ENCODE peak calls at places on chromosome 18, in seven cellular contexts. One of them, this sample, is unnamed.
A peak's percentile ranks its signal among the peaks of the same experiment; 100 is the strongest.

GRCh38 chr18:32879497-32879896 is 106.7 kb upstream of the KLHL14 start:
- DNase-seq in AG04450: no peak
- DNase-seq in HCT116: no peak
- DNase-seq in Calu3: no peak
- DNase-seq in fibroblast of lung: peak; percentile 90
- DNase-seq in bronchial epithelial cell: no peak
- DNase-seq in CD8-positive, alpha-beta T cell: no peak
- DNase-seq in this sample: no peak

GRCh38 chr18:73842795-73843394 is 304.7 kb downstream of the FBXO15 start:
- DNase-seq in AG04450: peak; percentile 23
- DNase-seq in HCT116: peak; percentile 4
- DNase-seq in Calu3: peak; percentile 75
- DNase-seq in fibroblast of lung: peak; percentile 49
- DNase-seq in bronchial epithelial cell: peak; percentile 37
- DNase-seq in CD8-positive, alpha-beta T cell: no peak
- DNase-seq in this sample: peak; percentile 52

GRCh38 chr18:22488554-22488953 is 70.8 kb upstream of the CTAGE1 start:
- DNase-seq in AG04450: no peak
- DNase-seq in HCT116: no peak
- DNase-seq in Calu3: no peak
- DNase-seq in fibroblast of lung: no peak
- DNase-seq in bronchial epithelial cell: no peak
- DNase-seq in CD8-positive, alpha-beta T cell: no peak
- DNase-seq in this sample: no peak

GRCh38 chr18:77702686-77703085 is 453.0 kb downstream of the GALR1 start:
- DNase-seq in AG04450: no peak
- DNase-seq in HCT116: no peak
- DNase-seq in Calu3: no peak
- DNase-seq in fibroblast of lung: no peak
- DNase-seq in bronchial epithelial cell: peak; percentile 4
- DNase-seq in CD8-positive, alpha-beta T cell: no peak
- DNase-seq in this sample: peak; percentile 56

GRCh38 chr18:37019157-37019571 is 190.2 kb downstream of the KIAA1328 start:
- DNase-seq in AG04450: no peak
- DNase-seq in HCT116: no peak
- DNase-seq in Calu3: peak; percentile 44
- DNase-seq in fibroblast of lung: peak; percentile 15
- DNase-seq in bronchial epithelial cell: peak; percentile 73
- DNase-seq in CD8-positive, alpha-beta T cell: no peak
- DNase-seq in this sample: no peak

GRCh38 chr18:55402731-55403405 is 185.1 kb downstream of the TCF4 start:
- DNase-seq in AG04450: no peak
- DNase-seq in HCT116: no peak
- DNase-seq in Calu3: no peak
- DNase-seq in fibroblast of lung: peak; percentile 38
- DNase-seq in bronchial epithelial cell: no peak
- DNase-seq in CD8-positive, alpha-beta T cell: no peak
- DNase-seq in this sample: no peak

GRCh38 chr18:6781846-6782245 is 52.3 kb downstream of the ARHGAP28 start:
- DNase-seq in AG04450: no peak
- DNase-seq in HCT116: no peak
- DNase-seq in Calu3: no peak
- DNase-seq in fibroblast of lung: peak; percentile 58
- DNase-seq in bronchial epithelial cell: peak; percentile 32
- DNase-seq in CD8-positive, alpha-beta T cell: no peak
- DNase-seq in this sample: peak; percentile 50

GRCh38 chr18:59505311-59505710 is 146.2 kb upstream of the LMAN1 start:
- DNase-seq in AG04450: no peak
- DNase-seq in HCT116: no peak
- DNase-seq in Calu3: no peak
- DNase-seq in fibroblast of lung: peak; percentile 20
- DNase-seq in bronchial epithelial cell: no peak
- DNase-seq in CD8-positive, alpha-beta T cell: no peak
- DNase-seq in this sample: peak; percentile 4

GRCh38 chr18:73677458-73677857 is 470.2 kb downstream of the FBXO15 start:
- DNase-seq in AG04450: no peak
- DNase-seq in HCT116: no peak
- DNase-seq in Calu3: no peak
- DNase-seq in fibroblast of lung: no peak
- DNase-seq in bronchial epithelial cell: no peak
- DNase-seq in CD8-positive, alpha-beta T cell: no peak
- DNase-seq in this sample: no peak

GRCh38 chr18:74806700-74807416 is 209.2 kb downstream of the ZNF407 start:
- DNase-seq in AG04450: peak; percentile 61
- DNase-seq in HCT116: peak; percentile 77
- DNase-seq in Calu3: peak; percentile 14
- DNase-seq in fibroblast of lung: peak; percentile 93
- DNase-seq in bronchial epithelial cell: peak; percentile 98
- DNase-seq in CD8-positive, alpha-beta T cell: no peak
- DNase-seq in this sample: peak; percentile 73

GRCh38 chr18:55078289-55078916 is 119.1 kb upstream of the CCDC68 start:
- DNase-seq in AG04450: no peak
- DNase-seq in HCT116: no peak
- DNase-seq in Calu3: no peak
- DNase-seq in fibroblast of lung: peak; percentile 56
- DNase-seq in bronchial epithelial cell: peak; percentile 29
- DNase-seq in CD8-positive, alpha-beta T cell: no peak
- DNase-seq in this sample: no peak

GRCh38 chr18:9814431-9814830 is 71.3 kb upstream of the TXNDC2 start:
- DNase-seq in AG04450: peak; percentile 81
- DNase-seq in HCT116: no peak
- DNase-seq in Calu3: no peak
- DNase-seq in fibroblast of lung: peak; percentile 94
- DNase-seq in bronchial epithelial cell: peak; percentile 62
- DNase-seq in CD8-positive, alpha-beta T cell: no peak
- DNase-seq in this sample: peak; percentile 49

GRCh38 chr18:7830468-7830867 is 263.4 kb downstream of the PTPRM start:
- DNase-seq in AG04450: no peak
- DNase-seq in HCT116: peak; percentile 75
- DNase-seq in Calu3: no peak
- DNase-seq in fibroblast of lung: no peak
- DNase-seq in bronchial epithelial cell: peak; percentile 68
- DNase-seq in CD8-positive, alpha-beta T cell: no peak
- DNase-seq in this sample: no peak

GRCh38 chr18:45295388-45295787 is 319.9 kb upstream of the SLC14A2 start:
- DNase-seq in AG04450: no peak
- DNase-seq in HCT116: no peak
- DNase-seq in Calu3: no peak
- DNase-seq in fibroblast of lung: no peak
- DNase-seq in bronchial epithelial cell: no peak
- DNase-seq in CD8-positive, alpha-beta T cell: no peak
- DNase-seq in this sample: no peak

GRCh38 chr18:62938006-62938405 is 222.7 kb downstream of the PHLPP1 start:
- DNase-seq in AG04450: peak; percentile 32
- DNase-seq in HCT116: no peak
- DNase-seq in Calu3: no peak
- DNase-seq in fibroblast of lung: peak; percentile 51
- DNase-seq in bronchial epithelial cell: no peak
- DNase-seq in CD8-positive, alpha-beta T cell: no peak
- DNase-seq in this sample: no peak

GRCh38 chr18:25875574-25875973 is 214.8 kb downstream of the SS18 start:
- DNase-seq in AG04450: no peak
- DNase-seq in HCT116: no peak
- DNase-seq in Calu3: no peak
- DNase-seq in fibroblast of lung: peak; percentile 0
- DNase-seq in bronchial epithelial cell: no peak
- DNase-seq in CD8-positive, alpha-beta T cell: no peak
- DNase-seq in this sample: peak; percentile 12

GRCh38 chr18:57833441-57834101 is 30.5 kb upstream of the ATP8B1 start:
- DNase-seq in AG04450: no peak
- DNase-seq in HCT116: no peak
- DNase-seq in Calu3: peak; percentile 18
- DNase-seq in fibroblast of lung: peak; percentile 61
- DNase-seq in bronchial epithelial cell: peak; percentile 33
- DNase-seq in CD8-positive, alpha-beta T cell: no peak
- DNase-seq in this sample: peak; percentile 44

GRCh38 chr18:63762518-63762917 is 12.7 kb upstream of the SERPINB7 start:
- DNase-seq in AG04450: peak; percentile 36
- DNase-seq in HCT116: no peak
- DNase-seq in Calu3: no peak
- DNase-seq in fibroblast of lung: peak; percentile 60
- DNase-seq in bronchial epithelial cell: peak; percentile 83
- DNase-seq in CD8-positive, alpha-beta T cell: no peak
- DNase-seq in this sample: no peak

GRCh38 chr18:46343940-46344372 is 239.8 kb downstream of the HAUS1 start:
- DNase-seq in AG04450: no peak
- DNase-seq in HCT116: no peak
- DNase-seq in Calu3: peak; percentile 50
- DNase-seq in fibroblast of lung: no peak
- DNase-seq in bronchial epithelial cell: peak; percentile 44
- DNase-seq in CD8-positive, alpha-beta T cell: peak; percentile 55
- DNase-seq in this sample: no peak

GRCh38 chr18:60372141-60372540 is 434 bp downstream of the MC4R start:
- DNase-seq in AG04450: no peak
- DNase-seq in HCT116: no peak
- DNase-seq in Calu3: no peak
- DNase-seq in fibroblast of lung: no peak
- DNase-seq in bronchial epithelial cell: no peak
- DNase-seq in CD8-positive, alpha-beta T cell: no peak
- DNase-seq in this sample: no peak

GRCh38 chr18:35443434-35443833 is 54.3 kb downstream of the INO80C start:
- DNase-seq in AG04450: no peak
- DNase-seq in HCT116: no peak
- DNase-seq in Calu3: no peak
- DNase-seq in fibroblast of lung: no peak
- DNase-seq in bronchial epithelial cell: no peak
- DNase-seq in CD8-positive, alpha-beta T cell: no peak
- DNase-seq in this sample: no peak

GRCh38 chr18:57080479-57080878 is 66.4 kb upstream of the BOD1L2 start:
- DNase-seq in AG04450: no peak
- DNase-seq in HCT116: no peak
- DNase-seq in Calu3: no peak
- DNase-seq in fibroblast of lung: no peak
- DNase-seq in bronchial epithelial cell: no peak
- DNase-seq in CD8-positive, alpha-beta T cell: no peak
- DNase-seq in this sample: no peak

GRCh38 chr18:48348739-48349138 is 60.4 kb downstream of the ZBTB7C start:
- DNase-seq in AG04450: no peak
- DNase-seq in HCT116: no peak
- DNase-seq in Calu3: no peak
- DNase-seq in fibroblast of lung: no peak
- DNase-seq in bronchial epithelial cell: no peak
- DNase-seq in CD8-positive, alpha-beta T cell: no peak
- DNase-seq in this sample: no peak

GRCh38 chr18:77102246-77103040 is 30.1 kb downstream of the MBP start:
- DNase-seq in AG04450: peak; percentile 71
- DNase-seq in HCT116: no peak
- DNase-seq in Calu3: no peak
- DNase-seq in fibroblast of lung: peak; percentile 90
- DNase-seq in bronchial epithelial cell: peak; percentile 59
- DNase-seq in CD8-positive, alpha-beta T cell: no peak
- DNase-seq in this sample: peak; percentile 46

GRCh38 chr18:13813271-13813849 is 10.6 kb upstream of the MC5R start:
- DNase-seq in AG04450: no peak
- DNase-seq in HCT116: peak; percentile 50
- DNase-seq in Calu3: peak; percentile 77
- DNase-seq in fibroblast of lung: peak; percentile 21
- DNase-seq in bronchial epithelial cell: peak; percentile 69
- DNase-seq in CD8-positive, alpha-beta T cell: peak; percentile 67
- DNase-seq in this sample: peak; percentile 52

GRCh38 chr18:78645216-78645615 is 334.4 kb upstream of the SALL3 start:
- DNase-seq in AG04450: no peak
- DNase-seq in HCT116: no peak
- DNase-seq in Calu3: no peak
- DNase-seq in fibroblast of lung: no peak
- DNase-seq in bronchial epithelial cell: no peak
- DNase-seq in CD8-positive, alpha-beta T cell: no peak
- DNase-seq in this sample: no peak

GRCh38 chr18:709771-710170 is 2.7 kb downstream of the ENOSF1 start:
- DNase-seq in AG04450: no peak
- DNase-seq in HCT116: no peak
- DNase-seq in Calu3: no peak
- DNase-seq in fibroblast of lung: no peak
- DNase-seq in bronchial epithelial cell: no peak
- DNase-seq in CD8-positive, alpha-beta T cell: no peak
- DNase-seq in this sample: no peak

GRCh38 chr18:76894947-76895346 is 72.6 kb downstream of the ZNF236 start:
- DNase-seq in AG04450: no peak
- DNase-seq in HCT116: no peak
- DNase-seq in Calu3: no peak
- DNase-seq in fibroblast of lung: no peak
- DNase-seq in bronchial epithelial cell: no peak
- DNase-seq in CD8-positive, alpha-beta T cell: no peak
- DNase-seq in this sample: no peak

GRCh38 chr18:48788378-48788777 is 162.4 kb downstream of the SMAD7 start:
- DNase-seq in AG04450: no peak
- DNase-seq in HCT116: no peak
- DNase-seq in Calu3: no peak
- DNase-seq in fibroblast of lung: no peak
- DNase-seq in bronchial epithelial cell: no peak
- DNase-seq in CD8-positive, alpha-beta T cell: no peak
- DNase-seq in this sample: no peak

GRCh38 chr18:77062518-77063003 is 70.0 kb downstream of the MBP start:
- DNase-seq in AG04450: peak; percentile 21
- DNase-seq in HCT116: no peak
- DNase-seq in Calu3: no peak
- DNase-seq in fibroblast of lung: peak; percentile 96
- DNase-seq in bronchial epithelial cell: no peak
- DNase-seq in CD8-positive, alpha-beta T cell: peak; percentile 76
- DNase-seq in this sample: no peak

GRCh38 chr18:13376841-13377351 is 158.3 kb downstream of the LDLRAD4 start:
- DNase-seq in AG04450: no peak
- DNase-seq in HCT116: no peak
- DNase-seq in Calu3: no peak
- DNase-seq in fibroblast of lung: no peak
- DNase-seq in bronchial epithelial cell: no peak
- DNase-seq in CD8-positive, alpha-beta T cell: peak; percentile 78
- DNase-seq in this sample: no peak

GRCh38 chr18:79497638-79498081 is 101.9 kb downstream of the NFATC1 start:
- DNase-seq in AG04450: no peak
- DNase-seq in HCT116: no peak
- DNase-seq in Calu3: no peak
- DNase-seq in fibroblast of lung: peak; percentile 25
- DNase-seq in bronchial epithelial cell: no peak
- DNase-seq in CD8-positive, alpha-beta T cell: no peak
- DNase-seq in this sample: no peak

This sample was measured in Daoy.